ENCODE peak calls at places on chromosomes 7 and 10, in five cellular contexts. One of them, this sample, is unnamed.

GRCh38 chr7:48511021-48511579 is 339.8 kb downstream of the ABCA13 start:
- DNase-seq in brain pericyte: no peak
- DNase-seq in pulmonary artery endothelial cell: no peak
- DNase-seq in sciatic nerve: no peak
- DNase-seq in A549: no peak
- DNase-seq in this sample: no peak

GRCh38 chr7:28180364-28181147 is at the start of gene JAZF1:
- DNase-seq in sciatic nerve: peak
- DNase-seq in pulmonary artery endothelial cell: no peak
- DNase-seq in brain pericyte: no peak
- DNase-seq in A549: peak
- DNase-seq in this sample: peak

GRCh38 chr10:104678658-104679057 is 37.6 kb downstream of the SORCS3 start:
- DNase-seq in sciatic nerve: no peak
- DNase-seq in A549: no peak
- DNase-seq in pulmonary artery endothelial cell: no peak
- DNase-seq in brain pericyte: no peak
- DNase-seq in this sample: no peak

GRCh38 chr10:87000491-87000890 is 19.6 kb upstream of the FAM25A start:
- DNase-seq in brain pericyte: no peak
- DNase-seq in sciatic nerve: no peak
- DNase-seq in pulmonary artery endothelial cell: no peak
- DNase-seq in A549: no peak
- DNase-seq in this sample: no peak

GRCh38 chr7:24463474-24463873 is 109.8 kb upstream of the PALS2 start:
- DNase-seq in pulmonary artery endothelial cell: no peak
- DNase-seq in A549: no peak
- DNase-seq in brain pericyte: no peak
- DNase-seq in sciatic nerve: no peak
- DNase-seq in this sample: no peak

GRCh38 chr10:113026679-113027078 is 76.6 kb downstream of the TCF7L2 start:
- DNase-seq in A549: no peak
- DNase-seq in sciatic nerve: no peak
- DNase-seq in brain pericyte: no peak
- DNase-seq in pulmonary artery endothelial cell: no peak
- DNase-seq in this sample: no peak

GRCh38 chr7:95693551-95694333 is 78.6 kb upstream of the DYNC1I1 start:
- DNase-seq in brain pericyte: no peak
- DNase-seq in pulmonary artery endothelial cell: no peak
- DNase-seq in sciatic nerve: no peak
- DNase-seq in A549: peak
- DNase-seq in this sample: no peak

GRCh38 chr10:11757452-11757819 is 15.3 kb downstream of the ECHDC3 start:
- DNase-seq in pulmonary artery endothelial cell: peak
- DNase-seq in sciatic nerve: no peak
- DNase-seq in A549: no peak
- DNase-seq in brain pericyte: peak
- DNase-seq in this sample: no peak

GRCh38 chr7:22845221-22845844 is 22.7 kb upstream of the TOMM7 start:
- DNase-seq in A549: no peak
- DNase-seq in brain pericyte: no peak
- DNase-seq in sciatic nerve: no peak
- DNase-seq in pulmonary artery endothelial cell: no peak
- DNase-seq in this sample: no peak

GRCh38 chr10:69349542-69349888 is 67.2 kb downstream of the TACR2 start:
- DNase-seq in pulmonary artery endothelial cell: no peak
- DNase-seq in sciatic nerve: no peak
- DNase-seq in brain pericyte: no peak
- DNase-seq in A549: no peak
- DNase-seq in this sample: no peak

GRCh38 chr7:50335795-50336754 is 31.6 kb downstream of the IKZF1 start:
- DNase-seq in sciatic nerve: no peak
- DNase-seq in pulmonary artery endothelial cell: no peak
- DNase-seq in brain pericyte: no peak
- DNase-seq in A549: no peak
- DNase-seq in this sample: no peak

This sample was measured in mesenteric fat pad.